ENCODE peak calls at places on chromosomes 11 and 22, in seven cellular contexts. One of them, this sample, is unnamed.

GRCh38 chr11:71182791-71183556 is 69.4 kb downstream of the SHANK2 start:
- DNase-seq in sciatic nerve: peak
- DNase-seq in Daoy: no peak
- DNase-seq in anterior cingulate cortex: no peak
- DNase-seq in EL: no peak
- DNase-seq in posterior cingulate gyrus: peak
- DNase-seq in fibroblast of mammary gland: no peak
- DNase-seq in this sample: no peak

GRCh38 chr11:104163100-104164027 is 583 bp downstream of the PDGFD start:
- DNase-seq in sciatic nerve: peak
- DNase-seq in Daoy: no peak
- DNase-seq in anterior cingulate cortex: no peak
- DNase-seq in EL: peak
- DNase-seq in posterior cingulate gyrus: peak
- DNase-seq in fibroblast of mammary gland: peak
- DNase-seq in this sample: peak

GRCh38 chr11:19345519-19345847 is 104.7 kb upstream of the E2F8 start:
- DNase-seq in sciatic nerve: no peak
- DNase-seq in Daoy: peak
- DNase-seq in anterior cingulate cortex: peak
- DNase-seq in EL: peak
- DNase-seq in posterior cingulate gyrus: peak
- DNase-seq in fibroblast of mammary gland: peak
- DNase-seq in this sample: peak

GRCh38 chr11:133956650-133957633 is at the start of gene IGSF9B:
- DNase-seq in sciatic nerve: peak
- DNase-seq in Daoy: peak
- DNase-seq in anterior cingulate cortex: peak
- DNase-seq in EL: peak
- DNase-seq in posterior cingulate gyrus: peak
- DNase-seq in fibroblast of mammary gland: peak
- DNase-seq in this sample: peak

GRCh38 chr22:28141614-28142013 is 222.6 kb upstream of the PITPNB start:
- DNase-seq in sciatic nerve: no peak
- DNase-seq in Daoy: peak
- DNase-seq in anterior cingulate cortex: no peak
- DNase-seq in EL: peak
- DNase-seq in posterior cingulate gyrus: no peak
- DNase-seq in fibroblast of mammary gland: peak
- DNase-seq in this sample: no peak

GRCh38 chr11:17578296-17578695 is 31.2 kb downstream of the OTOG start:
- DNase-seq in sciatic nerve: peak
- DNase-seq in Daoy: no peak
- DNase-seq in anterior cingulate cortex: no peak
- DNase-seq in EL: no peak
- DNase-seq in posterior cingulate gyrus: no peak
- DNase-seq in fibroblast of mammary gland: no peak
- DNase-seq in this sample: no peak

GRCh38 chr22:20777420-20778177 is 3.7 kb downstream of the SERPIND1 start:
- DNase-seq in sciatic nerve: no peak
- DNase-seq in Daoy: peak
- DNase-seq in anterior cingulate cortex: no peak
- DNase-seq in EL: peak
- DNase-seq in posterior cingulate gyrus: no peak
- DNase-seq in fibroblast of mammary gland: peak
- DNase-seq in this sample: no peak

GRCh38 chr22:27133951-27134664 is 476.7 kb downstream of the MIAT start:
- DNase-seq in sciatic nerve: no peak
- DNase-seq in Daoy: peak
- DNase-seq in anterior cingulate cortex: no peak
- DNase-seq in EL: peak
- DNase-seq in posterior cingulate gyrus: no peak
- DNase-seq in fibroblast of mammary gland: peak
- DNase-seq in this sample: no peak

GRCh38 chr11:87879118-87879517 is 296.1 kb downstream of the RAB38 start:
- DNase-seq in sciatic nerve: no peak
- DNase-seq in Daoy: no peak
- DNase-seq in anterior cingulate cortex: no peak
- DNase-seq in EL: peak
- DNase-seq in posterior cingulate gyrus: no peak
- DNase-seq in fibroblast of mammary gland: peak
- DNase-seq in this sample: no peak

GRCh38 chr11:129577986-129578385 is 202.3 kb downstream of the BARX2 start:
- DNase-seq in sciatic nerve: no peak
- DNase-seq in Daoy: no peak
- DNase-seq in anterior cingulate cortex: no peak
- DNase-seq in EL: no peak
- DNase-seq in posterior cingulate gyrus: no peak
- DNase-seq in fibroblast of mammary gland: no peak
- DNase-seq in this sample: no peak

GRCh38 chr11:114082767-114083181 is 23.3 kb downstream of the ZBTB16 start:
- DNase-seq in sciatic nerve: no peak
- DNase-seq in Daoy: no peak
- DNase-seq in anterior cingulate cortex: no peak
- DNase-seq in EL: no peak
- DNase-seq in posterior cingulate gyrus: no peak
- DNase-seq in fibroblast of mammary gland: no peak
- DNase-seq in this sample: no peak

GRCh38 chr11:121466063-121466794 is 13.5 kb upstream of the SORL1-AS1 start:
- DNase-seq in sciatic nerve: peak
- DNase-seq in Daoy: peak
- DNase-seq in anterior cingulate cortex: peak
- DNase-seq in EL: peak
- DNase-seq in posterior cingulate gyrus: peak
- DNase-seq in fibroblast of mammary gland: peak
- DNase-seq in this sample: peak

GRCh38 chr11:2790581-2790925 is 90.8 kb upstream of the KCNQ1OT1 start:
- DNase-seq in sciatic nerve: peak
- DNase-seq in Daoy: no peak
- DNase-seq in anterior cingulate cortex: no peak
- DNase-seq in EL: no peak
- DNase-seq in posterior cingulate gyrus: peak
- DNase-seq in fibroblast of mammary gland: no peak
- DNase-seq in this sample: no peak

GRCh38 chr11:8335186-8335585 is 71.5 kb upstream of the LMO1 start:
- DNase-seq in sciatic nerve: no peak
- DNase-seq in Daoy: no peak
- DNase-seq in anterior cingulate cortex: no peak
- DNase-seq in EL: no peak
- DNase-seq in posterior cingulate gyrus: no peak
- DNase-seq in fibroblast of mammary gland: no peak
- DNase-seq in this sample: no peak

GRCh38 chr22:17982572-17983141 is 41.7 kb downstream of the MICAL3 start:
- DNase-seq in sciatic nerve: no peak
- DNase-seq in Daoy: no peak
- DNase-seq in anterior cingulate cortex: no peak
- DNase-seq in EL: peak
- DNase-seq in posterior cingulate gyrus: peak
- DNase-seq in fibroblast of mammary gland: no peak
- DNase-seq in this sample: no peak

GRCh38 chr11:19829109-19829790 is 116.6 kb downstream of the NAV2 start:
- DNase-seq in sciatic nerve: no peak
- DNase-seq in Daoy: no peak
- DNase-seq in anterior cingulate cortex: no peak
- DNase-seq in EL: no peak
- DNase-seq in posterior cingulate gyrus: no peak
- DNase-seq in fibroblast of mammary gland: no peak
- DNase-seq in this sample: no peak

GRCh38 chr11:70381872-70382842 is 16.2 kb upstream of the CTTN start:
- DNase-seq in sciatic nerve: no peak
- DNase-seq in Daoy: no peak
- DNase-seq in anterior cingulate cortex: no peak
- DNase-seq in EL: peak
- DNase-seq in posterior cingulate gyrus: peak
- DNase-seq in fibroblast of mammary gland: peak
- DNase-seq in this sample: no peak

GRCh38 chr11:117478926-117479325 is 151.3 kb downstream of the CEP164 start:
- DNase-seq in sciatic nerve: no peak
- DNase-seq in Daoy: no peak
- DNase-seq in anterior cingulate cortex: no peak
- DNase-seq in EL: no peak
- DNase-seq in posterior cingulate gyrus: no peak
- DNase-seq in fibroblast of mammary gland: no peak
- DNase-seq in this sample: no peak

This sample was measured in Ammon's horn.